ENCODE peak calls at places on chromosomes 16 and 17, in four cellular contexts. M, Z, H and L are unnamed samples.
A peak's percentile ranks its signal among the peaks of the same experiment; 100 is the strongest.

GRCh38 chr16:84369938-84370627 is 1.7 kb downstream of the ATP2C2 start:
- DNase-seq in Z (no peak), H (no peak), M (no peak), L (no peak)

GRCh38 chr17:82985973-82986372 is 93.4 kb upstream of the METRNL start:
- DNase-seq in M (peak; percentile 58), Z (no peak), H (peak; percentile 50), L (no peak)

GRCh38 chr16:74261068-74261467 is 35.5 kb upstream of the PSMD7 start:
- DNase-seq in Z (no peak), M (no peak), H (no peak), L (no peak)

GRCh38 chr17:19897901-19898300 is 30.2 kb upstream of the ULK2 start:
- DNase-seq in Z (no peak), H (no peak), M (no peak), L (no peak)

GRCh38 chr16:23182675-23183485 is at the start of gene SCNN1G:
- DNase-seq in Z (no peak), H (no peak), M (no peak), L (no peak)

GRCh38 chr16:12573300-12573699 is 230.4 kb downstream of the CPPED1 start:
- DNase-seq in Z (no peak), H (no peak), M (no peak), L (no peak)

GRCh38 chr17:45320931-45321461 is 4.2 kb upstream of the MAP3K14 start:
- DNase-seq in M (peak; percentile 47), Z (no peak), H (no peak), L (no peak)

GRCh38 chr17:9611557-9611956 is 33.8 kb upstream of the USP43 start:
- DNase-seq in M (no peak), Z (no peak), H (no peak), L (no peak)

GRCh38 chr17:44547625-44548297 is 9.5 kb upstream of the FZD2 start:
- DNase-seq in H (no peak), Z (no peak), M (no peak), L (no peak)